ENCODE peak calls at places on chromosome 9, in six cellular contexts. X is A549, A is erythroblast, B is K562, R is endothelial cell of umbilical vein, V is breast epithelium. G is an unnamed sample.

GRCh38 chr9:125361837-125362531 is 100.4 kb downstream of the GAPVD1 start:
- DNase-seq in X (peak; percentile 51), A (peak; percentile 54), B (peak; percentile 59), R (peak; percentile 13), V (no peak), G (no peak)

GRCh38 chr9:131701789-131702337 is 38.0 kb downstream of the RAPGEF1 start:
- DNase-seq in X (no peak), A (no peak), B (no peak), R (no peak), V (no peak), G (no peak)

GRCh38 chr9:14895806-14896205 is 14.4 kb downstream of the FREM1 start:
- DNase-seq in X (no peak), A (no peak), B (no peak), R (no peak), V (no peak), G (no peak)

GRCh38 chr9:95516736-95517558 is at the start of gene PTCH1:
- DNase-seq in X (peak; percentile 42), A (peak; percentile 51), B (peak; percentile 78), R (peak; percentile 58), V (no peak), G (peak; percentile 60)

GRCh38 chr9:124007468-124008306 is 3.9 kb upstream of the LHX2 start:
- DNase-seq in X (no peak), A (no peak), B (no peak), R (no peak), V (no peak), G (no peak)

GRCh38 chr9:63859475-63860215 is 1425.4 kb downstream of the FOXD4L5 start:
- DNase-seq in X (peak; percentile 84), A (no peak), B (peak; percentile 79), R (no peak), V (no peak), G (no peak)

GRCh38 chr9:124706685-124707084 is 64.4 kb downstream of the NR6A1 start:
- DNase-seq in X (no peak), A (no peak), B (no peak), R (no peak), V (no peak), G (no peak)

GRCh38 chr9:73577867-73578266 is 426.2 kb downstream of the ANXA1 start:
- DNase-seq in X (peak; percentile 3), A (no peak), B (peak; percentile 24), R (no peak), V (no peak), G (no peak)

GRCh38 chr9:1939926-1940368 is 75.2 kb upstream of the SMARCA2 start:
- DNase-seq in X (peak; percentile 35), A (no peak), B (peak; percentile 12), R (peak; percentile 10), V (no peak), G (peak; percentile 27)

GRCh38 chr9:2810424-2811075 is 33.3 kb downstream of the PUM3 start:
- DNase-seq in X (peak; percentile 9), A (peak; percentile 72), B (no peak), R (no peak), V (no peak), G (no peak)

GRCh38 chr9:130731355-130731754 is 37.8 kb downstream of the EXOSC2 start:
- DNase-seq in X (no peak), A (no peak), B (no peak), R (no peak), V (no peak), G (no peak)

GRCh38 chr9:124279531-124280175 is 21.9 kb downstream of the NEK6 start:
- DNase-seq in X (no peak), A (peak; percentile 59), B (no peak), R (no peak), V (no peak), G (no peak)

GRCh38 chr9:4574657-4575243 is 84.5 kb downstream of the SLC1A1 start:
- DNase-seq in X (no peak), A (no peak), B (no peak), R (no peak), V (no peak), G (no peak)

GRCh38 chr9:115595951-115596742 is 478.2 kb upstream of the TNC start:
- DNase-seq in X (peak; percentile 9), A (no peak), B (no peak), R (no peak), V (no peak), G (no peak)

GRCh38 chr9:2336055-2336454 is 285.5 kb upstream of the VLDLR start:
- DNase-seq in X (peak; percentile 17), A (no peak), B (peak; percentile 10), R (peak; percentile 8), V (no peak), G (no peak)

GRCh38 chr9:38025166-38025565 is 43.9 kb downstream of the SHB start:
- DNase-seq in X (no peak), A (no peak), B (no peak), R (peak; percentile 21), V (no peak), G (no peak)

GRCh38 chr9:38022995-38023394 is 46.0 kb downstream of the SHB start:
- DNase-seq in X (no peak), A (no peak), B (no peak), R (no peak), V (peak; percentile 79), G (peak; percentile 82)

GRCh38 chr9:38022203-38022602 is 46.8 kb downstream of the SHB start:
- DNase-seq in X (no peak), A (no peak), B (no peak), R (no peak), V (no peak), G (no peak)

GRCh38 chr9:38024036-38024681 is 44.9 kb downstream of the SHB start:
- DNase-seq in X (peak; percentile 42), A (no peak), B (no peak), R (peak; percentile 22), V (peak; percentile 62), G (no peak)

DNA sequence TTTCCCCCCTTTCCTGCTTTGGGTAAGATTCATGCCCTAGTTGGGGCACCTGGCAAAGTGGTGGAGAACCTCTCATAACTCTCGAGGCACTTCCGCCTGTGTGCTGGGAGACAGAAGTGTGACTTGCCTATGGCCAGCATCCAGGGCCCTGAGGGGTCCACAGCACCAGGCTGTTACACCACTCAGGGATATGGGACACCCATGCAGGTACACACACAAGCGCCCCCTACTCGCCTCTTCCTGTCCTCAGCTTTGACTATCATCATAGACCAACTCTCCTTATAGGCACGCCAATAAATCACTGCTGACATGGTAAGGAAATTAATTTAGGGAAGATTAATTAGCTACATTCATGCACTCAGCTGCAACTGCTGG is 45.4 kb downstream of the SHB start:
- DNase-seq in X (no peak), A (no peak), B (no peak), R (no peak), V (no peak), G (no peak)
- TF ChIP-seq POLR2A in X (no peak), A (no peak), B (no peak), R (no peak), V (no peak), G (no peak)

GRCh38 chr9:109781541-109782197 is 1.7 kb downstream of the PALM2AKAP2 start:
- DNase-seq in X (no peak), A (no peak), B (no peak), R (no peak), V (no peak), G (no peak)
- TF ChIP-seq POLR2A in X (no peak), A (no peak), B (no peak), R (no peak), V (no peak), G (no peak)

GRCh38 chr9:114155263-114155966 is at the start of gene COL27A1:
- DNase-seq in X (peak; percentile 76), A (peak; percentile 53), B (peak; percentile 73), R (peak; percentile 81), V (peak; percentile 86), G (peak; percentile 87)
- TF ChIP-seq POLR2A in X (peak; percentile 39), A (no peak), B (no peak), R (no peak), V (no peak), G (no peak)

DNA sequence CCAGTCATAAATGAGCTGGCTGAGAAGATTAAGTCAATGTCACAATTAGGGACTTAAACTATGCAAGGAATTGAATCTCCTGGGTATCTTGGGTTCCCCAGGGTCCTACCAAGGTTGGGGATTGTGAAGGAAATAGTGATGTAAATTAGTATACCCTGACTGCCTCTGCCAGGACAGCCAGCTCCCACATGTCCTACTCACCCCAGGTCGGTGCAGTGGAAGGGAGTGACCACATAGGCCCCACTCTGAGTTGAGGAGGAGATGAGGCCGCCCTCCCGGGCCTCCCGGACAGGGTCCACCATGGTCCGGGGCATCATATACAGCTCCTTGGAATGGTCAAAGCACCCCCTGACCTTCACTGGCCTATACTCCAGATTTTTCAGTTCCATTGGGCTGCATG is 2.7 kb downstream of the SURF1 start:
- DNase-seq in X (no peak), A (no peak), B (no peak), R (no peak), V (no peak), G (no peak)
- TF ChIP-seq POLR2A in X (no peak), A (no peak), B (no peak), R (no peak), V (no peak), G (no peak)

GRCh38 chr9:34669809-34670562 is 7.5 kb upstream of the CCL27 start:
- DNase-seq in X (no peak), A (no peak), B (no peak), R (no peak), V (no peak), G (no peak)
- TF ChIP-seq POLR2A in X (no peak), A (no peak), B (no peak), R (no peak), V (no peak), G (no peak)

GRCh38 chr9:32550046-32550608 is 2.0 kb upstream of the SMIM27 start:
- DNase-seq in X (peak; percentile 20), A (peak; percentile 56), B (peak; percentile 19), R (peak; percentile 56), V (no peak), G (no peak)

GRCh38 chr9:32551491-32552049 is 557 bp upstream of the SMIM27 start:
- DNase-seq in X (peak; percentile 30), A (peak; percentile 77), B (peak; percentile 39), R (peak; percentile 65), V (no peak), G (no peak)

GRCh38 chr9:32554107-32554506 is 1.7 kb upstream of the TOPORS start:
- DNase-seq in X (no peak), A (peak; percentile 98), B (peak; percentile 78), R (peak; percentile 41), V (no peak), G (no peak)

GRCh38 chr9:32552172-32552872 is at the start of the genes SMIM27 and TOPORS:
- DNase-seq in X (peak; percentile 92), A (peak; percentile 95), B (peak; percentile 90), R (peak; percentile 92), V (peak; percentile 86), G (peak; percentile 92)

DNA sequence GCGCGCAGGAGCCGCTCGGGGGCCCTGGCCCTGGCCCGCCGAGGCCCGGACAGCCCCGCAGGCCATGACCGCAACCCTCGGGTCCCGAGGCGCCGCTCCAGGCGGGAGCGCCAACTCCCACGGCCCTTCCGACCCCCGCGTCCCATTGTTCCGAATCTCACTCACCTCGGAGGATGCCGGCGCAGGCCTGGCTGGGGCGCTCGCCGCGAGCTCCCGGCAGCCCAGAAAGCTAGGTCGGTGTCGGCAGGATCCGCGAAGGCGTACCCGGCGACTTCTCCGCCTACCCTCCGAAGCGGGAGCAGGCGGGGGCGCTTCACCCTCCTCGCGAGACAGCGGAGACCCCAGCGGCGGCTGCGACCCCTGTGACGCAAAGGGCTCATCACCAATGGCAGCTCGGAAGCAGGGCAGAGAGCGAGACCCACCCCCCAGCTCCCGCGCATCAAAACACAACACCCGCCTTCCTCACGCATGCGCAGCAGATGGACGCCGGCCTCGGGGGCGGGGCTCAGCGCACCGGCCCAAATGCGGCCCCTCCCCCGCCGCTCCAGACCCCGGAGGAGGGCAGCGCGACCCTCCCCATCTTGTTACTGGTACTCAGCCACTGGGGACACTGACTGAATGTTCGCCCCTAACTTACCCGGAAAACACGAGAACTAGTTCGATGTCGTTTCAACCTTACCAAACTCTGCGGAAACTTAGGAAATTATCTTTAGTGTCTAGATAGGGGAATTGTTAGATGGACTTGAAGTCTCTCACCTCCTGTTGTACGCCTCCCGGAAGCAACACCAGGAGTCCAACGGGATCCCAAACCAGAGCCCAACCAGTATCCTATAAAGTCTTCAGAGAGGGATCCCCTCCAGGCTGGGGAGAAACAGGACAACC is 1.3 kb upstream of the SMIM27 start:
- DNase-seq in X (peak; percentile 93), A (peak; percentile 92), B (peak; percentile 87), R (peak; percentile 98), V (peak; percentile 90), G (peak; percentile 90)
- TF ChIP-seq POLR2A in X (no peak), A (peak; percentile 70), B (peak; percentile 52), R (no peak), V (peak; percentile 35), G (no peak)

G was measured in stomach.